ENCODE peak calls at places on chromosomes 6 and 20, in six cellular contexts. Y is ACHN, D is substantia nigra, G is sigmoid colon, H is SW 1271, K is GM03348. A is an unnamed sample.

GRCh38 chr6:88629838-88630462 is 333.5 kb downstream of the RNGTT start:
- DNase-seq in K (no peak), Y (peak), G (no peak), H (no peak), D (no peak), A (peak)

GRCh38 chr6:20279051-20279450 is 66.8 kb upstream of the MBOAT1 start:
- DNase-seq in G (no peak), D (no peak), K (no peak), Y (no peak), H (no peak), A (no peak)

GRCh38 chr20:63884506-63885263 is 10.2 kb upstream of the DNAJC5 start:
- DNase-seq in Y (no peak), K (no peak), G (no peak), D (no peak), H (no peak), A (no peak)

GRCh38 chr20:14335122-14335521 is 2.3 kb downstream of the FLRT3 start:
- DNase-seq in H (no peak), Y (no peak), G (no peak), K (no peak), D (no peak), A (no peak)

GRCh38 chr20:2563116-2563515 is 26.7 kb downstream of the TMC2 start:
- DNase-seq in D (no peak), K (no peak), G (no peak), Y (no peak), H (no peak), A (no peak)

GRCh38 chr6:87789198-87789899 is 87.3 kb upstream of the AKIRIN2 start:
- DNase-seq in K (peak), D (no peak), Y (peak), G (no peak), H (no peak), A (peak)

GRCh38 chr6:169454204-169454871 is 200.7 kb upstream of the THBS2 start:
- DNase-seq in D (no peak), K (peak), H (no peak), G (peak), Y (no peak), A (peak)

GRCh38 chr6:133623065-133623464 is 265.8 kb upstream of the TCF21 start:
- DNase-seq in Y (no peak), H (no peak), D (no peak), K (peak), G (peak), A (peak)

GRCh38 chr20:33948480-33948879 is 45.2 kb upstream of the RALY start:
- DNase-seq in K (no peak), Y (no peak), D (no peak), H (no peak), G (no peak), A (no peak)

GRCh38 chr6:93182933-93183479 is 236.4 kb downstream of the EPHA7 start:
- DNase-seq in D (no peak), K (no peak), G (no peak), Y (no peak), H (no peak), A (no peak)

GRCh38 chr6:144158133-144158532 is 7.8 kb downstream of the STX11 start:
- DNase-seq in K (peak), H (peak), G (no peak), Y (peak), D (no peak), A (peak)

GRCh38 chr20:7723284-7723683 is 217.0 kb downstream of the HAO1 start:
- DNase-seq in G (no peak), Y (no peak), D (no peak), K (no peak), H (no peak), A (no peak)

GRCh38 chr6:43924222-43924702 is 154.3 kb downstream of the VEGFA start:
- DNase-seq in Y (peak), H (no peak), K (peak), D (no peak), G (peak), A (no peak)

GRCh38 chr6:137165375-137166246 is 7.8 kb downstream of the IL22RA2 start:
- DNase-seq in D (no peak), H (no peak), G (no peak), K (peak), Y (no peak), A (peak)

GRCh38 chr6:26173836-26174144 is 86.6 kb downstream of the HFE start:
- DNase-seq in D (no peak), G (no peak), K (no peak), H (no peak), Y (no peak), A (no peak)

GRCh38 chr6:31122803-31123706 is 2.8 kb upstream of the CDSN start:
- DNase-seq in H (peak), K (peak), Y (no peak), D (no peak), G (peak), A (peak)